ENCODE peak calls at places on chromosomes 7 and 10, in nine cellular contexts. I is heart left ventricle, S is HFF-Myc, W is kidney, B is endodermal cell, T is right lobe of liver, A is esophagus squamous epithelium, F is IMR-90, Y is RWPE1. X is an unnamed sample.

GRCh38 chr10:90969947-90970673 is 49.2 kb upstream of the ANKRD1 start:
- DNase-seq in I (no peak), S (no peak), W (no peak), B (no peak), T (no peak), A (no peak), F (peak), Y (peak), X (no peak)

GRCh38 chr7:4861673-4862072 is at the start of gene PAPOLB:
- DNase-seq in I (peak), S (no peak), W (no peak), B (no peak), T (no peak), A (no peak), F (no peak), Y (no peak), X (peak)

GRCh38 chr10:33071857-33072256 is 113.8 kb upstream of the ITGB1 start:
- DNase-seq in I (no peak), S (no peak), W (no peak), B (no peak), T (no peak), A (no peak), F (no peak), Y (no peak), X (no peak)

GRCh38 chr7:25263292-25263691 is 35.0 kb upstream of the NPVF start:
- DNase-seq in I (no peak), S (no peak), W (no peak), B (no peak), T (no peak), A (no peak), F (no peak), Y (no peak), X (no peak)

GRCh38 chr7:70681111-70681846 is 450.7 kb upstream of the GALNT17 start:
- DNase-seq in I (no peak), S (no peak), W (no peak), B (peak), T (no peak), A (no peak), F (no peak), Y (no peak), X (no peak)

GRCh38 chr7:49243521-49243920 is 319.2 kb downstream of the CDC14C start:
- DNase-seq in I (no peak), S (no peak), W (no peak), B (no peak), T (no peak), A (no peak), F (no peak), Y (no peak), X (no peak)

GRCh38 chr10:114043532-114044250 is at the start of gene ADRB1:
- DNase-seq in I (peak), S (no peak), W (peak), B (peak), T (peak), A (peak), F (peak), Y (peak), X (peak)

GRCh38 chr7:117188949-117189348 is 133.9 kb downstream of the WNT2 start:
- DNase-seq in I (no peak), S (no peak), W (no peak), B (no peak), T (no peak), A (no peak), F (peak), Y (no peak), X (no peak)

GRCh38 chr7:137695942-137696341 is 150.8 kb downstream of the DGKI start:
- DNase-seq in I (no peak), S (no peak), W (no peak), B (no peak), T (peak), A (no peak), F (no peak), Y (no peak), X (no peak)

GRCh38 chr10:34290412-34291082 is 524.5 kb downstream of the PARD3 start:
- DNase-seq in I (no peak), S (no peak), W (peak), B (no peak), T (no peak), A (no peak), F (peak), Y (no peak), X (no peak)

GRCh38 chr10:109933984-109934565 is 10.8 kb upstream of the XPNPEP1 start:
- DNase-seq in I (no peak), S (no peak), W (no peak), B (peak), T (no peak), A (no peak), F (peak), Y (no peak), X (no peak)

GRCh38 chr7:918441-919113 is 35.9 kb downstream of the ADAP1 start:
- DNase-seq in I (peak), S (no peak), W (peak), B (no peak), T (peak), A (no peak), F (no peak), Y (no peak), X (peak)

GRCh38 chr10:100792544-100792943 is 47.2 kb downstream of the PAX2 start:
- DNase-seq in I (no peak), S (no peak), W (no peak), B (no peak), T (no peak), A (no peak), F (no peak), Y (no peak), X (no peak)

GRCh38 chr10:113060221-113061053 is 110.4 kb downstream of the TCF7L2 start:
- DNase-seq in I (peak), S (no peak), W (peak), B (peak), T (no peak), A (no peak), F (no peak), Y (no peak), X (no peak)

GRCh38 chr10:71742301-71743098 is 22.9 kb upstream of the C10orf105 start:
- DNase-seq in I (peak), S (no peak), W (peak), B (no peak), T (no peak), A (no peak), F (no peak), Y (no peak), X (no peak)

DNA sequence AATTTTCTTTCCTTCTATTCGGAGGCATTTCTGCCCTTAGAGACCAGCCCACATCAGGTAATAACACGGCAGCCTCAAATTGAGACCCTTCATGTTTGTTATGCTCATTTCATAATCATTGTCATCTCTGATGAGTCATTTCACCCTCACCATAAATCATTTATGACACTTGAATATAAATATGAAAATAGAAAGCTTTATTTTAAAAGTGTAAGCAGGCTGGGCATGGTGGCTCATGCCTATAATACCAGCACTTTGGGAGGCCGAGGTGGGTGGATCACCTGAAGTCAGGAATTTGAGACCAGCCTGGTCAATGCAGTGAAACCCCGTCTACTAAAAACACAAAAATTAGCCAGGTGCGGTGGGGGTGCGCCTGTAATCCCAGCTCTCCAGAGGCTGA is 57.4 kb upstream of the EGFR start:
- DNase-seq in I (no peak), S (no peak), W (no peak), B (no peak), T (no peak), A (no peak), F (no peak), Y (peak), X (no peak)
- TF ChIP-seq CTCF in I (no peak), S (no peak), W (no peak), B (no peak), T (no peak), A (no peak), F (no peak), Y (no peak), X (no peak)

GRCh38 chr10:49001402-49001801 is 61.8 kb upstream of the LRRC18 start:
- DNase-seq in I (no peak), S (no peak), W (no peak), B (peak), T (no peak), A (no peak), F (no peak), Y (peak), X (no peak)
- TF ChIP-seq CTCF in I (no peak), S (peak), W (no peak), B (peak), T (no peak), A (no peak), F (no peak), Y (no peak), X (no peak)

GRCh38 chr7:50982626-50983025 is 199.9 kb upstream of the GRB10 start:
- DNase-seq in I (no peak), S (no peak), W (no peak), B (peak), T (no peak), A (no peak), F (no peak), Y (no peak), X (no peak)
- TF ChIP-seq CTCF in I (no peak), S (peak), W (no peak), B (peak), T (no peak), A (no peak), F (no peak), Y (no peak), X (peak)

GRCh38 chr7:84492565-84493034 is 298.0 kb upstream of the SEMA3A start:
- DNase-seq in I (no peak), S (peak), W (no peak), B (no peak), T (no peak), A (no peak), F (no peak), Y (no peak), X (no peak)

GRCh38 chr7:84492128-84492527 is 297.5 kb upstream of the SEMA3A start:
- DNase-seq in I (no peak), S (no peak), W (no peak), B (no peak), T (no peak), A (no peak), F (no peak), Y (no peak), X (no peak)

GRCh38 chr7:84490661-84491060 is 296.1 kb upstream of the SEMA3A start:
- DNase-seq in I (no peak), S (no peak), W (no peak), B (no peak), T (no peak), A (no peak), F (no peak), Y (no peak), X (no peak)
- TF ChIP-seq CTCF in I (no peak), S (peak), W (peak), B (no peak), T (no peak), A (no peak), F (no peak), Y (no peak), X (peak)

GRCh38 chr10:75260990-75261389 is 25.2 kb upstream of the COMTD1 start:
- DNase-seq in I (no peak), S (no peak), W (no peak), B (no peak), T (no peak), A (no peak), F (no peak), Y (no peak), X (no peak)

GRCh38 chr10:75266945-75267344 is 31.2 kb upstream of the COMTD1 start:
- DNase-seq in I (no peak), S (no peak), W (no peak), B (no peak), T (no peak), A (no peak), F (peak), Y (no peak), X (no peak)

GRCh38 chr10:75265856-75266255 is 30.1 kb upstream of the COMTD1 start:
- DNase-seq in I (no peak), S (no peak), W (peak), B (no peak), T (no peak), A (no peak), F (no peak), Y (no peak), X (peak)

GRCh38 chr10:75263806-75264205 is 28.0 kb upstream of the COMTD1 start:
- DNase-seq in I (no peak), S (no peak), W (peak), B (no peak), T (no peak), A (no peak), F (no peak), Y (no peak), X (peak)

DNA sequence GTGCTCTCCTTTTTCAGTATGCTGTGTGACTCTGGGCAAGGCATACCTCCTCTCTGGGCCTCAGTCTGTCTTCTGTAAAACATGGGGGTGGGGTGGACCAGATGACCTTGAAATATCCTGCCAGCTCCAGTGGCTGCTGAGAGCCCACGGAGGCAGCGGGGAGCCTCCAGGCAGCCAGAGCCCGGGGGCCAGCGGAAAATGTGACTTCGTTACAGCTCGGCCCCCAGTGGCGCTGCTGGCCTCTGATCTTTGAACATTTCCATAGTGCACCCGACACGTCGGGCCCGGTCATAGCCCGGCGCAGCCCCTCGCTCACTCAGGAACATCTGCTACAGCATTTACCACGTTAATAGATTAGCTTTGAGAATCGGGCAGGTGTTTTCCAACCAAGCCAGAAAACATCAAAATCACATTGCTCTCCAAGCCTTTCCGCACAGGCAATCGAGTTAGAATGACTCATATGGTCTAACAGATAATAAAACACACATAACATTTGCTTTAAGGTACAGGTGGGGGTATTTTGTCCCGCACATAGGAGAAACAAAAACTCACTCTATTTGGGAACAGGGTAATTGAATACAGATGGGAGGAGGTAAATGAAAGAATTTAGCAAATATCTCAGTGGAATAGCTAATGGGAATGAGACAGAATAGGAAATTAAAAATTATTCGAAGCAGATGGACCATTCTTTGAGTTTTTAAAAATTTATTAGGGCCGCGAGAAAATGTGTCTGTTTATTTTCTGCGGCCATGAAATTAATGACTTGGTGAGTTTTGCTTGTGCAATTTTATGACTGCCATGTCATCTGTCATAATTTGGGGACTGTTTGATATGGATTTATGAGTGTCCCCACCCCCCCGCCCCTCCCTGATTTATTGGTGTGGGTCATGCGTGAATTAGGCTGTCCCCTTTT is 26.3 kb upstream of the COMTD1 start:
- DNase-seq in I (no peak), S (peak), W (peak), B (no peak), T (no peak), A (no peak), F (peak), Y (peak), X (peak)
- TF ChIP-seq CTCF in I (no peak), S (no peak), W (no peak), B (no peak), T (no peak), A (no peak), F (no peak), Y (no peak), X (no peak)

GRCh38 chr10:74026428-74026979 is 28.6 kb downstream of the VCL start:
- DNase-seq in I (no peak), S (no peak), W (no peak), B (no peak), T (no peak), A (no peak), F (no peak), Y (no peak), X (no peak)
- TF ChIP-seq CTCF in I (no peak), S (no peak), W (no peak), B (peak), T (no peak), A (no peak), F (no peak), Y (no peak), X (no peak)

GRCh38 chr10:23818484-23818883 is 379.6 kb downstream of the OTUD1 start:
- DNase-seq in I (no peak), S (no peak), W (no peak), B (peak), T (no peak), A (no peak), F (no peak), Y (no peak), X (no peak)
- TF ChIP-seq CTCF in I (no peak), S (no peak), W (no peak), B (no peak), T (no peak), A (no peak), F (no peak), Y (no peak), X (no peak)

GRCh38 chr7:101995121-101995520 is 177.7 kb downstream of the CUX1 start:
- DNase-seq in I (no peak), S (no peak), W (peak), B (no peak), T (no peak), A (no peak), F (no peak), Y (no peak), X (no peak)

GRCh38 chr7:101998904-101999236 is 181.4 kb downstream of the CUX1 start:
- DNase-seq in I (no peak), S (no peak), W (no peak), B (peak), T (no peak), A (no peak), F (no peak), Y (no peak), X (no peak)

GRCh38 chr7:101996131-101996691 is 178.8 kb downstream of the CUX1 start:
- DNase-seq in I (no peak), S (no peak), W (peak), B (no peak), T (no peak), A (no peak), F (no peak), Y (no peak), X (no peak)

GRCh38 chr7:101998029-101998903 is 180.8 kb downstream of the CUX1 start:
- DNase-seq in I (no peak), S (no peak), W (peak), B (no peak), T (no peak), A (no peak), F (no peak), Y (no peak), X (no peak)

DNA sequence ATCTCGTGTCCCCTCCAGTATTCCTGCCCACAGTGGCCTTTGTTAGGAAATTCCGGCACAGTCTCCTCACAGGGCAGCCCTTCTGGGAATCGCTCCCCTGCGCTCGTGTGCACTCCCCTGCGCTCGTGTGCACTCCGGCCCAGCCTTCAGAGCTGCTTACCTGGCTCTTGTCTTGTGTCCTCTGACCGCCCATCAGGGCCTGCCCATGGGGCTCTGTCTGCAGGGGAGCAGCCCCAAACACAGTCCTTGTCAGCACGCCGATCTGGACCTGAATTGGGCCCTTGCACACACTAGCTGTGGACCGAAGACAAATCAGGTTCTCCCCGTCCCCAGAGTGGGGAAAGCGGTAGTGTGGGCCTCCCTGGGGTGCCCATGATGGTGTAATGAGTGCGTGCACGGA is 179.4 kb downstream of the CUX1 start:
- DNase-seq in I (no peak), S (no peak), W (peak), B (no peak), T (no peak), A (no peak), F (no peak), Y (no peak), X (no peak)
- TF ChIP-seq CTCF in I (no peak), S (no peak), W (no peak), B (no peak), T (no peak), A (no peak), F (no peak), Y (no peak), X (no peak)

GRCh38 chr10:18689498-18689897 is 30.3 kb downstream of the ARL5B start:
- DNase-seq in I (no peak), S (no peak), W (no peak), B (no peak), T (no peak), A (no peak), F (peak), Y (peak), X (no peak)
- TF ChIP-seq CTCF in I (peak), S (no peak), W (no peak), B (peak), T (peak), A (peak), F (peak), Y (peak), X (peak)

X was measured in chondrocyte.